ENCODE peak calls at places on chromosome 17, in five cellular contexts. One of them, this sample, is unnamed.

GRCh38 chr17:17348872-17349723 is 45.9 kb downstream of the NT5M start:
- DNase-seq in SK-N-SH: peak; percentile 23
- DNase-seq in HepG2: peak; percentile 49
- DNase-seq in HCT116: no peak
- DNase-seq in GM12878: no peak
- DNase-seq in this sample: no peak

GRCh38 chr17:46887717-46888116 is 35.2 kb upstream of the GOSR2 start:
- DNase-seq in GM12878: no peak
- DNase-seq in HepG2: no peak
- DNase-seq in HCT116: no peak
- DNase-seq in SK-N-SH: no peak
- DNase-seq in this sample: peak; percentile 56

GRCh38 chr17:17077861-17078732 is 35.8 kb downstream of the MPRIP start:
- DNase-seq in SK-N-SH: no peak
- DNase-seq in HCT116: no peak
- DNase-seq in GM12878: no peak
- DNase-seq in HepG2: peak; percentile 73
- DNase-seq in this sample: no peak

GRCh38 chr17:4427505-4427904 is 6.2 kb upstream of the SPNS3 start:
- DNase-seq in HepG2: no peak
- DNase-seq in SK-N-SH: no peak
- DNase-seq in HCT116: no peak
- DNase-seq in GM12878: no peak
- DNase-seq in this sample: no peak

GRCh38 chr17:41678907-41679739 is 9.6 kb upstream of the EIF1 start:
- DNase-seq in HepG2: no peak
- DNase-seq in HCT116: no peak
- DNase-seq in GM12878: peak; percentile 84
- DNase-seq in SK-N-SH: no peak
- DNase-seq in this sample: peak; percentile 74

GRCh38 chr17:79777166-79777843 is 643 bp upstream of the CBX2 start:
- DNase-seq in GM12878: no peak
- DNase-seq in SK-N-SH: no peak
- DNase-seq in HCT116: peak; percentile 29
- DNase-seq in HepG2: peak; percentile 46
- DNase-seq in this sample: peak; percentile 31

GRCh38 chr17:50274142-50274944 is at the start of gene TMEM92:
- DNase-seq in GM12878: no peak
- DNase-seq in SK-N-SH: peak; percentile 57
- DNase-seq in HCT116: peak; percentile 62
- DNase-seq in HepG2: no peak
- DNase-seq in this sample: peak; percentile 86

GRCh38 chr17:57576744-57577143 is 168.4 kb downstream of the CCDC182 start:
- DNase-seq in HCT116: no peak
- DNase-seq in GM12878: no peak
- DNase-seq in HepG2: no peak
- DNase-seq in SK-N-SH: no peak
- DNase-seq in this sample: no peak

GRCh38 chr17:61253293-61253801 is 146.3 kb upstream of the TBX2 start:
- DNase-seq in GM12878: no peak
- DNase-seq in SK-N-SH: no peak
- DNase-seq in HCT116: no peak
- DNase-seq in HepG2: no peak
- DNase-seq in this sample: no peak

GRCh38 chr17:416293-417206 is 63.9 kb upstream of the RPH3AL start:
- DNase-seq in HCT116: no peak
- DNase-seq in SK-N-SH: no peak
- DNase-seq in HepG2: no peak
- DNase-seq in GM12878: peak; percentile 85
- DNase-seq in this sample: no peak

GRCh38 chr17:80168371-80168770 is 1.5 kb upstream of the CARD14 start:
- DNase-seq in GM12878: no peak
- DNase-seq in HCT116: no peak
- DNase-seq in HepG2: no peak
- DNase-seq in SK-N-SH: no peak
- DNase-seq in this sample: no peak

GRCh38 chr17:50356892-50357510 is 11.1 kb downstream of the XYLT2 start:
- DNase-seq in GM12878: no peak
- DNase-seq in HepG2: no peak
- DNase-seq in HCT116: no peak
- DNase-seq in SK-N-SH: no peak
- DNase-seq in this sample: no peak

GRCh38 chr17:80071116-80071980 is 30.0 kb upstream of the GAA start:
- DNase-seq in SK-N-SH: no peak
- DNase-seq in HepG2: peak; percentile 43
- DNase-seq in HCT116: no peak
- DNase-seq in GM12878: no peak
- DNase-seq in this sample: no peak

GRCh38 chr17:74554909-74555308 is 9.0 kb upstream of the CD300C start:
- DNase-seq in GM12878: no peak
- DNase-seq in HCT116: no peak
- DNase-seq in HepG2: no peak
- DNase-seq in SK-N-SH: no peak
- DNase-seq in this sample: no peak

GRCh38 chr17:49505854-49506253 is 10.8 kb downstream of the NGFR start:
- DNase-seq in SK-N-SH: no peak
- DNase-seq in HCT116: no peak
- DNase-seq in HepG2: no peak
- DNase-seq in GM12878: no peak
- DNase-seq in this sample: no peak

GRCh38 chr17:82775033-82775823 is 23.4 kb downstream of the TBCD start:
- DNase-seq in HCT116: peak; percentile 24
- DNase-seq in HepG2: peak; percentile 51
- DNase-seq in GM12878: no peak
- DNase-seq in SK-N-SH: peak; percentile 41
- DNase-seq in this sample: peak; percentile 41

GRCh38 chr17:45414997-45415881 is 17.4 kb downstream of the ARHGAP27 start:
- DNase-seq in GM12878: no peak
- DNase-seq in HepG2: no peak
- DNase-seq in SK-N-SH: no peak
- DNase-seq in HCT116: no peak
- DNase-seq in this sample: no peak

GRCh38 chr17:31226950-31227349 is 70.1 kb downstream of the OMG start:
- DNase-seq in HepG2: no peak
- DNase-seq in HCT116: no peak
- DNase-seq in GM12878: no peak
- DNase-seq in SK-N-SH: no peak
- DNase-seq in this sample: no peak

GRCh38 chr17:31225831-31226230 is 71.2 kb downstream of the OMG start:
- DNase-seq in SK-N-SH: no peak
- DNase-seq in HCT116: no peak
- DNase-seq in GM12878: no peak
- DNase-seq in HepG2: no peak
- DNase-seq in this sample: no peak

GRCh38 chr17:31226373-31226772 is 70.7 kb downstream of the OMG start:
- DNase-seq in HCT116: no peak
- DNase-seq in GM12878: no peak
- DNase-seq in SK-N-SH: no peak
- DNase-seq in HepG2: no peak
- DNase-seq in this sample: no peak

DNA sequence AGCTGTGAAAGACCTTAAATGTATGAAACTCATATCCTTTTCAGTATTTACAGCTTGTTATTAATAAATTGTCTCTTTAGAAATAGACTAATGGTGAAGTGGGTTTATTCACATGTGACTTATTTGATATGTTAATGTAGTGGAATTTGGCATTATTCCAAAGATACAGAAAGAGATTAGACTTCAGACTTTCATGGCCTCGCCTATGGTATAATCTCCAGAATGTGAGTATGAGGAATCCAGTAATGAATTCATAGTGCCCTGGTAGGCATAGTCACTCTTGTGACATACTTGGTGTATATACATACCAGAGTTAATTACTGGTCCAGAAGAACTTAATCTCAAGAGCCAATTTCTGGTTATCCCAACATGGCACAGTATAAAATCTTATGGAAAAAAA is 72.7 kb downstream of the OMG start:
- DNase-seq in GM12878: no peak
- DNase-seq in SK-N-SH: no peak
- DNase-seq in HepG2: no peak
- DNase-seq in HCT116: no peak
- DNase-seq in this sample: no peak
- TF ChIP-seq ZBTB33 in GM12878: no peak
- TF ChIP-seq ZBTB33 in SK-N-SH: no peak
- TF ChIP-seq ZBTB33 in HepG2: no peak
- TF ChIP-seq ZBTB33 in HCT116: no peak
- TF ChIP-seq ZBTB33 in this sample: no peak

GRCh38 chr17:40461036-40461721 is 17.9 kb downstream of the IGFBP4 start:
- DNase-seq in GM12878: no peak
- DNase-seq in SK-N-SH: no peak
- DNase-seq in HepG2: no peak
- DNase-seq in HCT116: no peak
- DNase-seq in this sample: no peak

GRCh38 chr17:40464392-40464855 is 21.2 kb downstream of the IGFBP4 start:
- DNase-seq in HCT116: no peak
- DNase-seq in SK-N-SH: no peak
- DNase-seq in HepG2: no peak
- DNase-seq in GM12878: no peak
- DNase-seq in this sample: no peak

GRCh38 chr17:40462343-40463121 is 19.3 kb downstream of the IGFBP4 start:
- DNase-seq in SK-N-SH: peak; percentile 61
- DNase-seq in HepG2: no peak
- DNase-seq in GM12878: no peak
- DNase-seq in HCT116: no peak
- DNase-seq in this sample: no peak

GRCh38 chr17:40461774-40462342 is 18.6 kb downstream of the IGFBP4 start:
- DNase-seq in HCT116: no peak
- DNase-seq in HepG2: no peak
- DNase-seq in SK-N-SH: peak; percentile 74
- DNase-seq in GM12878: no peak
- DNase-seq in this sample: no peak

DNA sequence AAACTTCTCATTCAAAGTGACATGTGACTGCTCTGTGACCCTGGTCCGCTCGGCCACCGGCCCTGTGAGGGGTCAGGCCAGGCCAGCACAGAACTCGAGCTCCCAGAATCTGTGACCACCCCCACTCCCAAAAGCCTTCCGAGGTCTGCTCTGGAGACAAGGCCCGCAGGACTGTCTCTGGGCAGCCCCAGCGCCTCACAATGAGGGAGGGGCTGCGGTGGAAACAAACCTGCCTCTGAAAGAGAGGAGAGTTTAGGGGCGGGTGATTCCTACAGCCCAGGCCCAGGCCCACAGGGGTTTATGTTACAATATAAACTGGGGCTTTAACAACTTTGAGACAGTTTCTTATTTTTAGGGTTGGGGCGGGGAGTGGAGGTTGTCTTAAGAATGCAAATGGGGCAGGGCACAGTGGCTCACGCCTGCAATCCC is 19.9 kb downstream of the IGFBP4 start:
- DNase-seq in SK-N-SH: no peak
- DNase-seq in HCT116: no peak
- DNase-seq in HepG2: no peak
- DNase-seq in GM12878: no peak
- DNase-seq in this sample: no peak
- TF ChIP-seq ZBTB33 in SK-N-SH: no peak
- TF ChIP-seq ZBTB33 in HCT116: no peak
- TF ChIP-seq ZBTB33 in HepG2: no peak
- TF ChIP-seq ZBTB33 in GM12878: no peak
- TF ChIP-seq ZBTB33 in this sample: no peak

GRCh38 chr17:39130205-39130604 is 21.2 kb downstream of the PLXDC1 start:
- DNase-seq in SK-N-SH: no peak
- DNase-seq in HCT116: no peak
- DNase-seq in HepG2: no peak
- DNase-seq in GM12878: no peak
- DNase-seq in this sample: no peak
- TF ChIP-seq ZBTB33 in SK-N-SH: no peak
- TF ChIP-seq ZBTB33 in HCT116: no peak
- TF ChIP-seq ZBTB33 in HepG2: no peak
- TF ChIP-seq ZBTB33 in GM12878: no peak
- TF ChIP-seq ZBTB33 in this sample: no peak

GRCh38 chr17:66677201-66677981 is 157.5 kb upstream of the CACNG5 start:
- DNase-seq in HCT116: no peak
- DNase-seq in GM12878: no peak
- DNase-seq in SK-N-SH: no peak
- DNase-seq in HepG2: no peak
- DNase-seq in this sample: no peak
- TF ChIP-seq ZBTB33 in HCT116: no peak
- TF ChIP-seq ZBTB33 in GM12878: no peak
- TF ChIP-seq ZBTB33 in SK-N-SH: no peak
- TF ChIP-seq ZBTB33 in HepG2: no peak
- TF ChIP-seq ZBTB33 in this sample: no peak

GRCh38 chr17:8421571-8421970 is 14.1 kb upstream of the NDEL1 start:
- DNase-seq in GM12878: no peak
- DNase-seq in SK-N-SH: no peak
- DNase-seq in HCT116: no peak
- DNase-seq in HepG2: no peak
- DNase-seq in this sample: no peak

GRCh38 chr17:8418471-8418870 is 17.2 kb upstream of the NDEL1 start:
- DNase-seq in GM12878: no peak
- DNase-seq in SK-N-SH: no peak
- DNase-seq in HCT116: no peak
- DNase-seq in HepG2: no peak
- DNase-seq in this sample: no peak

GRCh38 chr17:8419305-8419704 is 16.4 kb upstream of the NDEL1 start:
- DNase-seq in HepG2: no peak
- DNase-seq in GM12878: no peak
- DNase-seq in HCT116: no peak
- DNase-seq in SK-N-SH: no peak
- DNase-seq in this sample: no peak

GRCh38 chr17:8417806-8418205 is 17.9 kb upstream of the NDEL1 start:
- DNase-seq in GM12878: no peak
- DNase-seq in SK-N-SH: no peak
- DNase-seq in HCT116: no peak
- DNase-seq in HepG2: peak; percentile 63
- DNase-seq in this sample: no peak

GRCh38 chr17:8420041-8420934 is 15.4 kb upstream of the NDEL1 start:
- DNase-seq in HepG2: peak; percentile 97
- DNase-seq in SK-N-SH: peak; percentile 72
- DNase-seq in GM12878: no peak
- DNase-seq in HCT116: no peak
- DNase-seq in this sample: peak; percentile 78
- TF ChIP-seq ZBTB33 in HepG2: peak; percentile 55
- TF ChIP-seq ZBTB33 in SK-N-SH: no peak
- TF ChIP-seq ZBTB33 in GM12878: no peak
- TF ChIP-seq ZBTB33 in HCT116: no peak
- TF ChIP-seq ZBTB33 in this sample: no peak

DNA sequence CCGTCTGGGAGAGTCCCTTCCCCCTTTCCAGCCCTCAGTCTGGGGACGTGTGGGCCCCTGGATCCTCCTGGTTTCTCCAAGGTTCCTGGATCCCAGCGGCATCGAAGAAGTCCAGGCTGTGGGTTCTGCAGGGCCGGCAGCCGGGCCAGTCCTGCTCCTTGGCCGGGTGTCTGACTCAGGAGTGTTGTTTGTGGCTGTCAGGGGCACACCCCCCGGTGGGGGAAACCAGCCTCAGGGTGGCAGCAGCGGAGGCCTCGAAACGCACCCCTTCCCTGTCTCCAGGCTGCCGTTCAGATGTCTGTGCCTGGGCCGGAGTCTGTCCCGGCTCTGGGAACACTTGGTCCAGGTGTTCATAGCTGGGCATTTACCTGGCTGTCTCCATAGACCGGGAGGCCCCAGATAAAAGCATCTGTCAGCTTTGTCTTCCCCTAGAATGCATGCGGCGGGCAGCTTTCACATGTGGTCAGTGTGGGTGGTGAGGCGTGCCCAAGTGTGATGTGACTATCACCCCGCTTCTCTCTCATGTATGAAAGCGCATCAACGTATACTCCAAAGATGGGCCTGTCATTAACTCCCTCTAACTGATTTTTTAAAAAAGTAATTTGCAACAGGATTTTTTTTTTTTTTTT is 3.6 kb upstream of the RAP1GAP2 start:
- DNase-seq in GM12878: no peak
- DNase-seq in HepG2: no peak
- DNase-seq in HCT116: no peak
- DNase-seq in SK-N-SH: no peak
- DNase-seq in this sample: no peak
- TF ChIP-seq ZBTB33 in GM12878: no peak
- TF ChIP-seq ZBTB33 in HepG2: no peak
- TF ChIP-seq ZBTB33 in HCT116: no peak
- TF ChIP-seq ZBTB33 in SK-N-SH: no peak
- TF ChIP-seq ZBTB33 in this sample: no peak

GRCh38 chr17:51527230-51527982 is 267.1 kb downstream of the UTP18 start:
- DNase-seq in HCT116: no peak
- DNase-seq in SK-N-SH: no peak
- DNase-seq in HepG2: no peak
- DNase-seq in GM12878: no peak
- DNase-seq in this sample: no peak
- TF ChIP-seq ZBTB33 in HCT116: no peak
- TF ChIP-seq ZBTB33 in SK-N-SH: no peak
- TF ChIP-seq ZBTB33 in HepG2: no peak
- TF ChIP-seq ZBTB33 in GM12878: no peak
- TF ChIP-seq ZBTB33 in this sample: no peak

This sample was measured in K562.